ENCODE peak calls at places on chromosomes 7 and 10, in seven cellular contexts. G is GM12864; N is CD4-positive, alpha-beta T cell; X is heart right ventricle; Z is lung; E is endothelial cell; M is GM12865. T is an unnamed sample.

GRCh38 chr10:13690281-13690825 is 103.6 kb downstream of the PRPF18 start:
- DNase-seq in G (no peak), N (no peak), X (no peak), Z (no peak), E (no peak), M (peak; percentile 78), T (no peak)

GRCh38 chr7:74454059-74454947 is 597 bp downstream of the GTF2IRD1 start:
- DNase-seq in G (no peak), N (no peak), X (no peak), Z (no peak), E (peak; percentile 31), M (no peak), T (peak; percentile 47)

GRCh38 chr7:123738356-123738755 is 10.4 kb downstream of the WASL start:
- DNase-seq in G (no peak), N (no peak), X (no peak), Z (no peak), E (no peak), M (no peak), T (no peak)

GRCh38 chr7:144027974-144028373 is 20.8 kb upstream of the OR2A5 start:
- DNase-seq in G (no peak), N (no peak), X (no peak), Z (no peak), E (no peak), M (no peak), T (no peak)

GRCh38 chr10:11367505-11367904 is 243.9 kb downstream of the USP6NL start:
- DNase-seq in G (no peak), N (no peak), X (no peak), Z (no peak), E (no peak), M (no peak), T (no peak)

GRCh38 chr7:122532406-122533269 is 166.3 kb downstream of the RNF133 start:
- DNase-seq in G (no peak), N (no peak), X (no peak), Z (no peak), E (no peak), M (no peak), T (peak; percentile 5)

GRCh38 chr10:110491346-110491745 is 6.4 kb upstream of the DUSP5 start:
- DNase-seq in G (no peak), N (no peak), X (no peak), Z (no peak), E (no peak), M (no peak), T (no peak)

GRCh38 chr10:4947635-4948596 is 15.3 kb upstream of the AKR1C1 start:
- DNase-seq in G (no peak), N (no peak), X (peak; percentile 54), Z (no peak), E (no peak), M (no peak), T (no peak)

GRCh38 chr10:114303556-114303955 is 64.5 kb downstream of the VWA2 start:
- DNase-seq in G (no peak), N (no peak), X (no peak), Z (no peak), E (no peak), M (no peak), T (no peak)

GRCh38 chr7:139635521-139636240 is 112.2 kb downstream of the CLEC2L start:
- DNase-seq in G (no peak), N (peak; percentile 44), X (no peak), Z (no peak), E (no peak), M (no peak), T (no peak)

GRCh38 chr7:91347288-91347687 is 83.1 kb downstream of the FZD1 start:
- DNase-seq in G (no peak), N (no peak), X (peak; percentile 32), Z (no peak), E (no peak), M (no peak), T (no peak)

GRCh38 chr7:1019789-1020610 is 24.3 kb upstream of the GPR146 start:
- DNase-seq in G (no peak), N (no peak), X (no peak), Z (no peak), E (no peak), M (no peak), T (no peak)

GRCh38 chr7:36040679-36041078 is 112.4 kb upstream of the EEPD1 start:
- DNase-seq in G (no peak), N (no peak), X (no peak), Z (no peak), E (no peak), M (no peak), T (no peak)

GRCh38 chr7:815284-816216 is 16.7 kb upstream of the SUN1 start:
- DNase-seq in G (no peak), N (no peak), X (no peak), Z (no peak), E (peak; percentile 78), M (peak; percentile 43), T (peak; percentile 49)

GRCh38 chr10:111821876-111822275 is 361.7 kb downstream of the GPAM start:
- DNase-seq in G (no peak), N (no peak), X (no peak), Z (no peak), E (no peak), M (no peak), T (no peak)

GRCh38 chr7:24580283-24580946 is 7.2 kb downstream of the PALS2 start:
- DNase-seq in G (no peak), N (no peak), X (no peak), Z (no peak), E (no peak), M (no peak), T (no peak)

GRCh38 chr7:65438593-65438992 is 64.9 kb downstream of the ZNF92 start:
- DNase-seq in G (no peak), N (no peak), X (no peak), Z (no peak), E (no peak), M (no peak), T (no peak)

GRCh38 chr7:86692755-86693154 is 49.0 kb downstream of the GRM3 start:
- DNase-seq in G (no peak), N (no peak), X (no peak), Z (no peak), E (no peak), M (no peak), T (no peak)
- TF ChIP-seq CTCF in G (no peak), N (no peak), X (no peak), Z (no peak), E (no peak), M (no peak), T (no peak)

GRCh38 chr7:27124096-27124978 is 6.2 kb downstream of the HOXA4 start:
- DNase-seq in G (no peak), N (no peak), X (no peak), Z (no peak), E (no peak), M (no peak), T (no peak)

GRCh38 chr7:27121656-27122055 is 8.9 kb downstream of the HOXA4 start:
- DNase-seq in G (no peak), N (no peak), X (no peak), Z (no peak), E (no peak), M (no peak), T (no peak)

GRCh38 chr7:27123021-27123476 is 7.5 kb downstream of the HOXA4 start:
- DNase-seq in G (no peak), N (no peak), X (no peak), Z (no peak), E (no peak), M (no peak), T (no peak)

GRCh38 chr7:27123477-27124053 is 7.0 kb downstream of the HOXA4 start:
- DNase-seq in G (no peak), N (no peak), X (no peak), Z (no peak), E (no peak), M (no peak), T (no peak)

DNA sequence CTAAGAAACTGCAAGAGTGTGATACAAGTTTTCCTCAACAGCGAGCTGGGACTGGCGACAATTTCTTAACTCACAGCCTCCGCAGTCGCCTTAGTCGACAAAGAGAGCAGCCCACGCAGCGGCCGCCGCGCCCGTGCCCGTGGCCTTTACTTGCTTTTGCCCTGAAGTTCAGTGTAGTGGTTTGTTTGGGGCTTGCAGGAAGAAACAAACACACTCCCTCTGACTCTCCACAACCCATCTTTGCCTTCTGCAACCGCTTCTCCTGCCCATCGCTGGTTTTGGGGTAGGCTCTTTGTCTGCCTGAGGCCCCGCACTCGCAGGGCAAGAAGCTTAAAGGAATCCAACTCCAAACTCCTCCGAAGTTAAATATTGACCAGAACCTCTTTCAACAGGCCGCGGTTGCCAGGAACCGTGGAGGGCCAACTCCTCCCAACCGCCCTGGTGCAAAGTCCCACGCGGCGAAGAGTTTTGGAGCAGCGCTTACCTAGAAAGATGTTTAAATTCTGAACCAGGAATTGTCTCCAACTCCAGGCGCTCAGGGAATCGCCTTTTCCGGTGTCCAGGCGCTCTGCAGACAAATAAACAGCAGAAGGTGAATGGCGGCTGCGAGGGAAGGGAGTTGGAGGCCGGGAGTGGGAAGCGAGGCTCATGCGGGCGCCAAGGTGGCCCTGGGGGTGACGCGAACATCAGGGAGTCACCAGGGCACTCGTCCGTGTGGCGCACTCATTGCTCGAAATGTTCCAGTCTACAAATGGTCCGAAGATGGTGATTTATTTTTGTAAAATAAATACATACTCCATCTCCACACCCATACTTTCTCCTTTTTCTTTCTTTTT is 8.3 kb downstream of the HOXA4 start:
- DNase-seq in G (no peak), N (no peak), X (no peak), Z (no peak), E (no peak), M (no peak), T (no peak)
- TF ChIP-seq CTCF in G (no peak), N (no peak), X (no peak), Z (no peak), E (no peak), M (no peak), T (no peak)

GRCh38 chr10:62853710-62854109 is 37.5 kb upstream of the EGR2 start:
- DNase-seq in G (no peak), N (no peak), X (no peak), Z (no peak), E (no peak), M (peak; percentile 49), T (no peak)

GRCh38 chr10:62852961-62853702 is 37.0 kb upstream of the EGR2 start:
- DNase-seq in G (peak; percentile 76), N (no peak), X (no peak), Z (no peak), E (no peak), M (peak; percentile 87), T (no peak)

GRCh38 chr10:62850646-62851045 is 34.5 kb upstream of the EGR2 start:
- DNase-seq in G (no peak), N (no peak), X (no peak), Z (no peak), E (no peak), M (peak; percentile 63), T (no peak)

GRCh38 chr10:62847433-62847832 is 31.3 kb upstream of the EGR2 start:
- DNase-seq in G (no peak), N (no peak), X (no peak), Z (no peak), E (no peak), M (no peak), T (no peak)

GRCh38 chr10:62851449-62851848 is 35.3 kb upstream of the EGR2 start:
- DNase-seq in G (no peak), N (no peak), X (no peak), Z (no peak), E (no peak), M (peak; percentile 58), T (no peak)
- TF ChIP-seq CTCF in G (peak; percentile 54), N (no peak), X (peak; percentile 13), Z (no peak), E (peak; percentile 57), M (peak; percentile 33), T (peak; percentile 8)

DNA sequence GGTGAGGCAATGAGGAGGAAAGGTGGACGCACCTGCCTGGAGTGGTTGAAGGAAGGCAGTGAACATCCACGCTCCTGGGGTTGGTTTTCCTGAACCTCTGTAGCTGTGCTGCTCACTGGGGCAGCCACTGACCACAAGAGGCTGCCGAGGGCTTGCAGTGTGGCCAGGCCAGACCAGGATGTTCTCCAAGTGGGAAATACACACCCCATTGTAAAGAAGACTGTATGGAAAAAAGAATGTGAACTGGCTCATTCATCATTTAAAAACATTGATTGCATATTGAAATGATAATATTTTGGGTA is 107.6 kb downstream of the SNX10 start:
- DNase-seq in G (no peak), N (no peak), X (no peak), Z (no peak), E (peak; percentile 61), M (no peak), T (no peak)
- TF ChIP-seq CTCF in G (no peak), N (no peak), X (peak; percentile 29), Z (no peak), E (no peak), M (no peak), T (no peak)

T was measured in GM20000.